ENCODE peak calls at places on chromosomes 11 and 22, in nine cellular contexts. B is sigmoid colon, K is heart left ventricle, O is body of pancreas, Y is NB4, G is breast epithelium, A is right lobe of liver, F is ovary, W is Peyer's patch. V is an unnamed sample.

GRCh38 chr11:125496465-125496817 is 376 bp upstream of the FEZ1 start:
- DNase-seq in B (no peak), K (no peak), O (no peak), Y (no peak), G (no peak), A (no peak), F (peak; percentile 49), W (no peak), V (no peak)

GRCh38 chr11:119065369-119065768 is 2.2 kb upstream of the VPS11 start:
- DNase-seq in B (no peak), K (no peak), O (no peak), Y (peak; percentile 72), G (no peak), A (no peak), F (no peak), W (no peak), V (peak; percentile 82)

GRCh38 chr11:119422505-119423416 is at the start of gene THY1:
- DNase-seq in B (no peak), K (no peak), O (no peak), Y (no peak), G (no peak), A (no peak), F (no peak), W (no peak), V (no peak)

GRCh38 chr22:45632791-45633515 is 38.7 kb upstream of the ATXN10 start:
- DNase-seq in B (peak; percentile 51), K (no peak), O (peak; percentile 31), Y (no peak), G (no peak), A (no peak), F (no peak), W (no peak), V (no peak)

GRCh38 chr11:96145163-96145585 is 197.8 kb downstream of the MAML2 start:
- DNase-seq in B (no peak), K (no peak), O (no peak), Y (no peak), G (no peak), A (no peak), F (no peak), W (no peak), V (no peak)

GRCh38 chr11:15212876-15213275 is 98.2 kb downstream of the INSC start:
- DNase-seq in B (no peak), K (no peak), O (no peak), Y (peak; percentile 32), G (no peak), A (no peak), F (no peak), W (no peak), V (no peak)

GRCh38 chr11:64146036-64146943 is 19.6 kb downstream of the MACROD1 start:
- DNase-seq in B (no peak), K (peak; percentile 52), O (peak; percentile 63), Y (peak; percentile 78), G (no peak), A (no peak), F (no peak), W (peak; percentile 71), V (peak; percentile 71)

GRCh38 chr22:20111045-20111688 is 4.7 kb upstream of the RANBP1 start:
- DNase-seq in B (no peak), K (no peak), O (no peak), Y (peak; percentile 72), G (no peak), A (no peak), F (no peak), W (no peak), V (peak; percentile 67)

GRCh38 chr11:29809121-29809520 is 207.7 kb downstream of the KCNA4 start:
- DNase-seq in B (no peak), K (no peak), O (no peak), Y (no peak), G (no peak), A (no peak), F (no peak), W (no peak), V (no peak)

GRCh38 chr22:30969532-30970355 is 679 bp downstream of the TUG1 start:
- DNase-seq in B (peak; percentile 64), K (peak; percentile 56), O (peak; percentile 22), Y (peak; percentile 73), G (peak; percentile 30), A (no peak), F (no peak), W (peak; percentile 75), V (peak; percentile 85)

GRCh38 chr11:18522388-18522787 is 4.4 kb downstream of the TSG101 start:
- DNase-seq in B (no peak), K (no peak), O (no peak), Y (peak; percentile 21), G (no peak), A (no peak), F (no peak), W (no peak), V (no peak)

GRCh38 chr11:91794146-91794545 is 430.5 kb upstream of the FAT3 start:
- DNase-seq in B (no peak), K (no peak), O (no peak), Y (no peak), G (no peak), A (no peak), F (no peak), W (no peak), V (no peak)

GRCh38 chr11:61828629-61829407 is 718 bp downstream of the FADS2 start:
- DNase-seq in B (peak; percentile 74), K (peak; percentile 63), O (peak; percentile 56), Y (peak; percentile 70), G (no peak), A (peak; percentile 70), F (peak; percentile 71), W (peak; percentile 60), V (peak; percentile 76)
- TF ChIP-seq POLR2A in B (no peak), K (no peak), O (no peak), Y (peak; percentile 41), G (no peak), A (no peak), F (no peak), W (no peak), V (peak; percentile 8)

DNA sequence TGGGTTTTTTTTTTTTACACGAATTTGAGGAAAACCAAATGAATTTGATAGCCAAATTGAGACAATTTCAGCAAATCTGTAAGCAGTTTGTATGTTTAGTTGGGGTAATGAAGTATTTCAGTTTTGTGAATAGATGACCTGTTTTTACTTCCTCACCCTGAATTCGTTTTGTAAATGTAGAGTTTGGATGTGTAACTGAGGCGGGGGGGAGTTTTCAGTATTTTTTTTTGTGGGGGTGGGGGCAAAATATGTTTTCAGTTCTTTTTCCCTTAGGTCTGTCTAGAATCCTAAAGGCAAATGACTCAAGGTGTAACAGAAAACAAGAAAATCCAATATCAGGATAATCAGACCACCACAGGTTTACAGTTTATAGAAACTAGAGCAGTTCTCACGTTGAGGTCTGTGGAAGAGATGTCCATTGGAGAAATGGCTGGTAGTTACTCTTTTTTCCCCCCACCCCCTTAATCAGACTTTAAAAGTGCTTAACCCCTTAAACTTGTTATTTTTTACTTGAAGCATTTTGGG is 2.2 kb downstream of the MALAT1 start:
- DNase-seq in B (no peak), K (no peak), O (no peak), Y (no peak), G (no peak), A (no peak), F (no peak), W (no peak), V (peak; percentile 82)
- TF ChIP-seq POLR2A in B (no peak), K (no peak), O (no peak), Y (no peak), G (no peak), A (no peak), F (no peak), W (no peak), V (no peak)

GRCh38 chr11:73297702-73298101 is 10.4 kb upstream of the ARHGEF17 start:
- DNase-seq in B (no peak), K (peak; percentile 10), O (no peak), Y (no peak), G (no peak), A (no peak), F (no peak), W (no peak), V (no peak)
- TF ChIP-seq POLR2A in B (no peak), K (no peak), O (no peak), Y (no peak), G (no peak), A (no peak), F (no peak), W (no peak), V (no peak)

GRCh38 chr11:31802990-31803812 is 7.9 kb downstream of the PAX6 start:
- DNase-seq in B (no peak), K (no peak), O (no peak), Y (peak; percentile 51), G (no peak), A (no peak), F (no peak), W (no peak), V (no peak)

GRCh38 chr11:31805037-31805628 is 6.0 kb downstream of the PAX6 start:
- DNase-seq in B (no peak), K (no peak), O (no peak), Y (no peak), G (no peak), A (no peak), F (no peak), W (peak; percentile 32), V (peak; percentile 11)

GRCh38 chr11:31802609-31802989 is 8.5 kb downstream of the PAX6 start:
- DNase-seq in B (no peak), K (no peak), O (no peak), Y (no peak), G (no peak), A (no peak), F (no peak), W (no peak), V (no peak)

GRCh38 chr11:31804439-31805036 is 6.6 kb downstream of the PAX6 start:
- DNase-seq in B (no peak), K (no peak), O (no peak), Y (peak; percentile 56), G (no peak), A (no peak), F (no peak), W (peak; percentile 36), V (no peak)

DNA sequence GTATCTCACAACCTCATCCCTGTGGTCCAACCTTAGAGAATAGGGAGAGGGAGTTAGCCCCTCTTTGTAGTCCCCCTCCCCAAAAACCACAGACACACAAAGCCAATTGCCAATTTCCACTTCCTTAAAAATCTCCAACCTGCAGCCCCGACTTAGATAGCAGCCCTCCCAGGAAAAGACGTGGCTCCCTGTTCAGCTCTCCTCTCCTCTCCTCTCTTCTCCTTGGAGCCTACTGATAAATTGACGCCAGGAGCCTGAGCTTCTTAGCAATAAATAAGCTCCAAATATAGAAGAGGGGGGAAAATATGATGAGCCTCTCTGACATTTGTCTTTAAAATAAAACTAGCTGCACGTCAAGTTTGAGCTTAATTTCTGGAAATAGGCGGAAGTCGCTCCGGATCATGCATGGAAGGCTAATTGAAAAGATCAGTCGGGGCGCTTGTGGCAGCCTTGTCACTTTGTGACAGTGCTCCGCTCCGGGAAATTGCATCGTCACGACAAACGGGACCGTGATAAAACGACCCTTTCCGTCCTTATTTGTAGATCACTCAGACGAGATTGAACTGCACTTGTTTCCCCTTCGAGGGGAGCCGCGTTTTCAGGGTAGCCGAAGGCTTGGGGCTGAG is 7.2 kb downstream of the PAX6 start:
- DNase-seq in B (no peak), K (no peak), O (no peak), Y (peak; percentile 27), G (no peak), A (no peak), F (no peak), W (no peak), V (peak; percentile 23)
- TF ChIP-seq POLR2A in B (no peak), K (no peak), O (no peak), Y (no peak), G (no peak), A (no peak), F (no peak), W (no peak), V (no peak)